ENCODE peak calls at places on chromosome 19, in four cellular contexts. Q is WERI-Rb-1, A is tibial nerve, K is RWPE2. Y is an unnamed sample.

GRCh38 chr19:13118424-13119193 is 545 bp downstream of the NACC1 start:
- DNase-seq in Q (peak), A (no peak), K (peak), Y (peak)

GRCh38 chr19:29596080-29596479 is 10.0 kb upstream of the POP4 start:
- DNase-seq in Q (no peak), A (no peak), K (no peak), Y (no peak)

GRCh38 chr19:35806597-35806996 is 6.0 kb downstream of the PRODH2 start:
- DNase-seq in Q (no peak), A (no peak), K (no peak), Y (no peak)

GRCh38 chr19:46674416-46675178 is 13.6 kb upstream of the DACT3 start:
- DNase-seq in Q (peak), A (no peak), K (no peak), Y (no peak)

GRCh38 chr19:32638625-32639024 is 36.4 kb downstream of the ANKRD27 start:
- DNase-seq in Q (no peak), A (no peak), K (no peak), Y (no peak)

GRCh38 chr19:28737021-28737525 is 475.9 kb downstream of the UQCRFS1 start:
- DNase-seq in Q (no peak), A (peak), K (no peak), Y (no peak)

GRCh38 chr19:12794196-12794921 is 3.1 kb downstream of the JUNB start:
- DNase-seq in Q (no peak), A (no peak), K (no peak), Y (no peak)

GRCh38 chr19:36573020-36573947 is at the start of gene ZNF529:
- DNase-seq in Q (peak), A (peak), K (peak), Y (peak)

GRCh38 chr19:23382955-23383354 is 12.3 kb downstream of the ZNF91 start:
- DNase-seq in Q (no peak), A (no peak), K (no peak), Y (no peak)

GRCh38 chr19:38114651-38115050 is 109.4 kb downstream of the DPF1 start:
- DNase-seq in Q (no peak), A (no peak), K (no peak), Y (no peak)

GRCh38 chr19:39430675-39431593 is 4.8 kb downstream of the RPS16 start:
- DNase-seq in Q (no peak), A (no peak), K (no peak), Y (peak)

GRCh38 chr19:28394705-28395104 is 818.2 kb downstream of the UQCRFS1 start:
- DNase-seq in Q (peak), A (no peak), K (no peak), Y (no peak)

GRCh38 chr19:5539431-5539833 is 28.3 kb downstream of the TINCR start:
- DNase-seq in Q (peak), A (no peak), K (no peak), Y (no peak)

GRCh38 chr19:35328851-35329285 is at the start of gene CD22:
- DNase-seq in Q (no peak), A (no peak), K (no peak), Y (peak)

GRCh38 chr19:29320076-29320475 is 107.1 kb upstream of the UQCRFS1 start:
- DNase-seq in Q (no peak), A (no peak), K (no peak), Y (no peak)

GRCh38 chr19:12778020-12778904 is 2.9 kb upstream of the HOOK2 start:
- DNase-seq in Q (peak), A (peak), K (no peak), Y (peak)

GRCh38 chr19:39004403-39004802 is 27.9 kb downstream of the FBXO27 start:
- DNase-seq in Q (no peak), A (no peak), K (no peak), Y (no peak)

GRCh38 chr19:288911-289310 is 2.3 kb downstream of the PLPP2 start:
- DNase-seq in Q (no peak), A (no peak), K (no peak), Y (no peak)

DNA sequence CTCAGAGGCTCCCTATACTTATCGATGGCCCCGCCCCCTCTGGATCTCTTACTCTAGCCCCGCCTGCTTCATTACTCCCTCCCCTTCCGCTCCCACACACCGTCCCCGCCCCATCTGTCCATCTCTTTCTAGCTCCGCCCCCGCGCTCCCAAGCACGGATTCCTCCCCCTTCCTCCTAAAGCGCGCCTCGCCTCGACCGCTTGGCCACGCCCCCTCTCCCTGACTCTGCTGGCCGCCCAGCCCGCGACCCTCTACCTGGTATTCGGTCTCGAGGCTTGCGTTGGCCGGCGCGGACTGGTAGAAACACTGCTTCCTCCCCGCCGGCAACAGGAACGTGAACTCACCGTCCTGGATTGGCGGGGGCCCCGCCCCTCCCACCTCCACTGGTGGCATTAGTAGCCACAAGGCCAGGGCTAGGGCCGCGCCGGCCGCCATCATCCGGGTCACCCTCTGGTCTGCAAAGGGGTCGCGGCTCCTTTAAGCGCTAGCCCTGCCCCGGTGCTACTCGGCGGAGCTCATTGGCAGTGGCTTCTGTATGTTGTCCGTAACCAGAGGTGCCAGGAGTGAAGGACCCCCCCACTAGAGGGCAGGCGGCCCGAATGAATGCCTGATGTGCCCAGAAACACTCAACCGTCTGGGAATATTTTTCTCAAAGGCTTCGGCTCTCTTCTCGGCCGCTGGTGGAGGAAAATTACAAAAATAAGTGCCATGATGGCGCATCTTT is at the start of gene TMED1:
- DNase-seq in Q (peak), A (peak), K (peak), Y (peak)
- TF ChIP-seq CTCF in Q (no peak), A (peak), K (no peak), Y (no peak)

GRCh38 chr19:54137913-54138776 is 583 bp downstream of the CNOT3 start:
- DNase-seq in Q (no peak), A (no peak), K (no peak), Y (peak)
- TF ChIP-seq CTCF in Q (no peak), A (no peak), K (peak), Y (no peak)

GRCh38 chr19:1730157-1730556 is 23.1 kb upstream of the ONECUT3 start:
- DNase-seq in Q (no peak), A (no peak), K (no peak), Y (no peak)

GRCh38 chr19:1729568-1729925 is 23.8 kb upstream of the ONECUT3 start:
- DNase-seq in Q (no peak), A (no peak), K (no peak), Y (no peak)

GRCh38 chr19:1728816-1729567 is 24.3 kb upstream of the ONECUT3 start:
- DNase-seq in Q (no peak), A (no peak), K (no peak), Y (no peak)

GRCh38 chr19:1720237-1720636 is 33.1 kb upstream of the ONECUT3 start:
- DNase-seq in Q (no peak), A (no peak), K (no peak), Y (no peak)

DNA sequence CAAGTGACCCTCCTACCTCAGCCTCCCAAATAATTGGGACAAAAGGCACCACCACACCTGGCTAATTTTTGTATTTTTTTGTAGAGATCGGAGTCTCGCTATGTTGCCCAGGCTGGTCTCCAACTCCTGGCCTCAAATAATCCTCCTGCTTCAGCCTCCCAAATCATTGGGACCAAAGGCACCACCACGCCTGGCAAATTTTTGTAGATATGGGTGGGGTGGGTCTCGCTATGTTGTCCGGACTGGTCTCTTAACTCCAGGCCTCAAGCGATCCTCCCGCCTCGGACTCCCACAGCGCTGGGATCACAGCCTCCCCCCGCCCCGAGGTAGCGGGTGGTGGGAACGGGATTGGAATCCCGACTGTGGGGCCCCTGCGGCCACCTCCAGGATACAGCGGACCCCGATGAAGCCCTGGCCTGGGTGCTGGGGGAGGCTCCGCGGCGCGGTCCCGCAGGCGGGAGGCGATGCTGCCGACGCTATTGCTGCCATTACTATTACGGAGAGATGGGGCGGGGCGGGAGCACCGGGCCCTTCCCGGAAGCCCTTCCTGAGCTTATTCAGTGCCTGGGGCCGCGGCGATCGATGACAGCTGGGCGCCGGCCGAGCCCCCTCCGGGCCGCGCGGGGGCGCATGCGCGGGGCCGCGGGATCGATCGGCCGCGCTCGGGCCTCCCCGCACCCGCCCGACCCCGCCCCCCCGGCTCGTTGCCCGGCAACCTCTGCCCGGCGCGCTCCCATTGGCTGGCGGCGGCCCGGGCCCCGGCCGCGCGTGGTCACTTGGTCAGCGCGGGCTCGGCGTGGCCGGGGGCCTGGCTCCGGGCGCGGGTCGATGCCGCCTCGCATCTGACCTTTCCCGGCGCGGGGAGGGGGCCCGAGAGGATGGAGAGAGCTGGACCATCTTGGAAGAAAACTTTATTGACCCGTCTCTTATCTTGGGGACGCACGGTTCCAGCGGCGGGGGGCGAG is 27.9 kb upstream of the ONECUT3 start:
- DNase-seq in Q (peak), A (peak), K (no peak), Y (peak)
- TF ChIP-seq CTCF in Q (no peak), A (no peak), K (peak), Y (no peak)

GRCh38 chr19:49432141-49433073 is 7.2 kb downstream of the GFY start:
- DNase-seq in Q (no peak), A (no peak), K (no peak), Y (peak)

GRCh38 chr19:49428547-49429451 is 3.6 kb downstream of the GFY start:
- DNase-seq in Q (peak), A (no peak), K (no peak), Y (no peak)

GRCh38 chr19:49430172-49430677 is 5.0 kb downstream of the GFY start:
- DNase-seq in Q (no peak), A (no peak), K (no peak), Y (no peak)

GRCh38 chr19:49431330-49431749 is 6.2 kb downstream of the GFY start:
- DNase-seq in Q (peak), A (no peak), K (no peak), Y (peak)

GRCh38 chr19:49430678-49431329 is 5.6 kb downstream of the GFY start:
- DNase-seq in Q (no peak), A (no peak), K (no peak), Y (peak)
- TF ChIP-seq CTCF in Q (peak), A (no peak), K (peak), Y (peak)

GRCh38 chr19:1592755-1593628 is at the start of gene MBD3:
- DNase-seq in Q (peak), A (peak), K (peak), Y (peak)
- TF ChIP-seq CTCF in Q (no peak), A (peak), K (no peak), Y (no peak)

GRCh38 chr19:40797166-40797962 is 1.6 kb upstream of the EGLN2 start:
- DNase-seq in Q (no peak), A (no peak), K (no peak), Y (no peak)

GRCh38 chr19:40799558-40800338 is 757 bp downstream of the EGLN2 start:
- DNase-seq in Q (no peak), A (no peak), K (no peak), Y (peak)

GRCh38 chr19:40797963-40798222 is 1.1 kb upstream of the EGLN2 start:
- DNase-seq in Q (no peak), A (no peak), K (no peak), Y (no peak)

GRCh38 chr19:40798997-40799557 is at the start of gene EGLN2:
- DNase-seq in Q (no peak), A (no peak), K (no peak), Y (no peak)

GRCh38 chr19:40798223-40798996 is 581 bp upstream of the EGLN2 start:
- DNase-seq in Q (peak), A (peak), K (peak), Y (peak)
- TF ChIP-seq CTCF in Q (peak), A (peak), K (peak), Y (no peak)

GRCh38 chr19:49761249-49761624 is 1.9 kb downstream of the TSKS start:
- DNase-seq in Q (no peak), A (no peak), K (no peak), Y (no peak)

GRCh38 chr19:49758292-49758691 is 4.8 kb downstream of the TSKS start:
- DNase-seq in Q (no peak), A (no peak), K (no peak), Y (no peak)

GRCh38 chr19:49763230-49763629 is at the start of gene TSKS:
- DNase-seq in Q (no peak), A (no peak), K (no peak), Y (no peak)

GRCh38 chr19:49764341-49764740 is 1.2 kb upstream of the TSKS start:
- DNase-seq in Q (no peak), A (no peak), K (no peak), Y (no peak)

DNA sequence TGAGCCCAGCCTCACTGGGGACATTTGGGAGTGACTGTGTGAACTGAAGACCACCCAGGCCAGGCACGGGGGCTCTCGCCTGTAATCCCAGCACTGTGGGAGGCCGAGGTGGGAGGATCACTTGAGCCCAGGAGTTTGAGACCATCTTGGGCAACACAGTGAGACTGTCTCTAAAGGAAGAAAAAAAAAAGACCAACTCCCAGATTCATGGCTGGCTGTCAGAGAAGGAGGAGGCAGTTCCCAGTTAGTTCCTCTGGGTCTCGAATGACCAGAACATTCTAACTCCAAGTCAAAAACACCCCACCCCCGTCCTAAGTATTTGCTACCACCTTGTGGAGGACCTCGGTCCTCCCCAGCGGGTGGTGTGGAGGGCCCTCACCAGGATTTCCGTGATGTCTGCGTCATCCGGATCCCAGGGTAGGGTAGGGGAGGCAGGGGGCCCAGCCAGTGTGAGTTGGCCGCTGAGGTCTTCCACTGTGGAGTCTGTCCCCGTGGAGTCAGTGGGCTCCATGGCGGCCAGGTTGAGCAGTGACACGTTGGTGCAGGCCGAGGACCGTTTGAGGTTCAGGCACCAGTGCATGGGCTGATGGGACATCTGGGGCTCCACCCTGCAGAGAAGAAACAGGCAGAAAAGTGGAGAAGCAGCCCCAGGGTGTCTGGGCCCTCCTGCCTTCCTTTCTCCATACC is 1.3 kb downstream of the TSKS start:
- DNase-seq in Q (peak), A (peak), K (no peak), Y (peak)
- TF ChIP-seq CTCF in Q (peak), A (no peak), K (peak), Y (no peak)

GRCh38 chr19:42311612-42312160 is 1.4 kb upstream of the TMEM145 start:
- DNase-seq in Q (peak), A (no peak), K (no peak), Y (no peak)
- TF ChIP-seq CTCF in Q (peak), A (no peak), K (no peak), Y (no peak)

Y was measured in activated CD8-positive, alpha-beta T cell treated with anti-CD3 and anti-CD28 coated beads for 36 hours.